ENCODE peak calls at places on chromosomes 1 and 21, in eight cellular contexts. F, H, K, G, I, S, N and R are unnamed samples.
A peak's percentile ranks its signal among the peaks of the same experiment; 100 is the strongest.

GRCh38 chr1:223114871-223115270 is 28.2 kb downstream of the TLR5 start:
- DNase-seq in S (no peak), H (no peak), N (no peak), I (no peak), F (no peak), G (no peak), K (no peak), R (no peak)

GRCh38 chr1:225746361-225747179 is 31.1 kb upstream of the SRP9 start:
- DNase-seq in I (peak; percentile 9), N (no peak), F (peak; percentile 90), K (peak; percentile 80), G (peak; percentile 55), S (peak; percentile 65), H (no peak), R (no peak)

GRCh38 chr1:108553910-108554309 is 6.0 kb upstream of the EEIG2 start:
- DNase-seq in F (no peak), N (no peak), K (no peak), I (no peak), H (no peak), G (no peak), S (no peak), R (no peak)

GRCh38 chr1:235069171-235069570 is 59.5 kb downstream of the TOMM20 start:
- DNase-seq in H (no peak), I (no peak), K (no peak), S (no peak), N (no peak), F (no peak), G (no peak), R (no peak)

GRCh38 chr1:220137006-220137794 is 43.3 kb downstream of the IARS2 start:
- DNase-seq in I (peak; percentile 33), F (no peak), H (no peak), K (no peak), N (no peak), S (no peak), G (no peak), R (no peak)

GRCh38 chr1:15885701-15886612 is 38.5 kb downstream of the SPEN start:
- DNase-seq in H (peak; percentile 92), F (peak; percentile 86), S (peak; percentile 71), N (peak; percentile 70), G (peak; percentile 98), K (peak; percentile 97), I (peak; percentile 85), R (peak; percentile 92)

GRCh38 chr1:32125313-32125712 is 17.5 kb downstream of the KPNA6 start:
- DNase-seq in K (no peak), G (no peak), N (no peak), I (no peak), H (no peak), S (no peak), F (no peak), R (no peak)

GRCh38 chr1:25810341-25811299 is 9.1 kb upstream of the MTFR1L start:
- DNase-seq in K (peak; percentile 80), G (peak; percentile 80), I (peak; percentile 87), N (peak; percentile 90), S (no peak), H (peak; percentile 77), F (peak; percentile 35), R (peak; percentile 65)

GRCh38 chr1:116483481-116484309 is 87.1 kb downstream of the CD58 start:
- DNase-seq in N (no peak), K (no peak), S (no peak), F (peak; percentile 5), G (no peak), H (no peak), I (no peak), R (no peak)

GRCh38 chr1:20574686-20575543 is 14.0 kb upstream of the CDA start:
- DNase-seq in N (peak; percentile 72), I (peak; percentile 81), H (peak; percentile 86), G (peak; percentile 73), S (no peak), K (peak; percentile 51), F (peak; percentile 75), R (peak; percentile 85)

GRCh38 chr1:32303997-32304622 is 12.2 kb downstream of the HDAC1 start:
- DNase-seq in G (no peak), H (no peak), I (no peak), S (no peak), K (no peak), N (no peak), F (peak; percentile 74), R (no peak)

GRCh38 chr1:17229379-17229778 is 19.5 kb upstream of the PADI3 start:
- DNase-seq in S (no peak), I (no peak), G (no peak), F (no peak), N (no peak), K (no peak), H (no peak), R (no peak)

GRCh38 chr1:110210604-110211502 is 739 bp downstream of the KCNC4 start:
- DNase-seq in N (peak; percentile 37), K (peak; percentile 60), G (peak; percentile 23), F (no peak), H (peak; percentile 72), S (no peak), I (peak; percentile 49), R (no peak)

GRCh38 chr1:2583331-2583791 is 3.2 kb upstream of the PRXL2B start:
- DNase-seq in H (no peak), S (no peak), N (no peak), I (no peak), K (no peak), F (no peak), G (no peak), R (no peak)

GRCh38 chr1:55402676-55403464 is 187.7 kb upstream of the USP24 start:
- DNase-seq in H (no peak), I (no peak), F (peak; percentile 73), K (no peak), S (no peak), G (no peak), N (no peak), R (no peak)

GRCh38 chr1:3271866-3272265 is 182.6 kb upstream of the ARHGEF16 start:
- DNase-seq in H (no peak), F (no peak), G (no peak), I (no peak), K (no peak), S (no peak), N (no peak), R (no peak)

GRCh38 chr21:36922861-36923260 is 43.6 kb downstream of the HLCS start:
- DNase-seq in N (no peak), F (no peak), H (no peak), K (no peak), G (no peak), I (no peak), S (no peak), R (no peak)

DNA sequence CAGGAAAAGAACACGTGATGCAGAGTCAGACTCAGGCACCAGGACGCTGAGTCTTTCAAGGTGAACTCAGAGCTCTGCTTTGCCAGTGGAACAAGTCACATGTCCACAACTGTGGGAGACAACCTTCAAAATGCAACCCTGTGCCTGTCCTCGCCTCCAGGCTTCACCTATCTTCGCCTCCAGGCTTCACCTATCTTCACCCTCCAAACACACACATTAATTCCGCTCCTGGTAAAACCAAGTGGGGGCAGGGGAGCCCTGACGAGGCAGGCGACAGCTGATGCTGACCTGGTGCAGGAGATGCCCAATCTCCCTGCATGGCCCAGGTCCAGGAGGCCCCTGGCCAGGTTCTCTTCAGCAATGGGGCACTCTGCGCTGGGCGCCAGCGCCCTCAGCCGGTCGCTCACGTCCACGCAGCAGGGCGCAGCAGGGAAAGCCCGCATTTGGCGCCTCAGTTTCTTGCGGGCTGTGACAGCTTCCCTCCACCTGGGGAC is 28.0 kb upstream of the LSS start:
- DNase-seq in S (no peak), I (no peak), G (no peak), N (no peak), K (no peak), H (no peak), F (no peak), R (no peak)
- TF ChIP-seq CTCF in S (no peak), I (no peak), G (no peak), N (no peak), K (no peak), H (no peak), F (no peak), R (no peak)

GRCh38 chr1:91374086-91374485 is 30.6 kb downstream of the HFM1 start:
- DNase-seq in H (no peak), G (no peak), F (no peak), K (no peak), N (no peak), I (no peak), S (no peak), R (no peak)
- TF ChIP-seq CTCF in H (no peak), G (no peak), F (no peak), K (no peak), N (no peak), I (no peak), S (no peak), R (no peak)

DNA sequence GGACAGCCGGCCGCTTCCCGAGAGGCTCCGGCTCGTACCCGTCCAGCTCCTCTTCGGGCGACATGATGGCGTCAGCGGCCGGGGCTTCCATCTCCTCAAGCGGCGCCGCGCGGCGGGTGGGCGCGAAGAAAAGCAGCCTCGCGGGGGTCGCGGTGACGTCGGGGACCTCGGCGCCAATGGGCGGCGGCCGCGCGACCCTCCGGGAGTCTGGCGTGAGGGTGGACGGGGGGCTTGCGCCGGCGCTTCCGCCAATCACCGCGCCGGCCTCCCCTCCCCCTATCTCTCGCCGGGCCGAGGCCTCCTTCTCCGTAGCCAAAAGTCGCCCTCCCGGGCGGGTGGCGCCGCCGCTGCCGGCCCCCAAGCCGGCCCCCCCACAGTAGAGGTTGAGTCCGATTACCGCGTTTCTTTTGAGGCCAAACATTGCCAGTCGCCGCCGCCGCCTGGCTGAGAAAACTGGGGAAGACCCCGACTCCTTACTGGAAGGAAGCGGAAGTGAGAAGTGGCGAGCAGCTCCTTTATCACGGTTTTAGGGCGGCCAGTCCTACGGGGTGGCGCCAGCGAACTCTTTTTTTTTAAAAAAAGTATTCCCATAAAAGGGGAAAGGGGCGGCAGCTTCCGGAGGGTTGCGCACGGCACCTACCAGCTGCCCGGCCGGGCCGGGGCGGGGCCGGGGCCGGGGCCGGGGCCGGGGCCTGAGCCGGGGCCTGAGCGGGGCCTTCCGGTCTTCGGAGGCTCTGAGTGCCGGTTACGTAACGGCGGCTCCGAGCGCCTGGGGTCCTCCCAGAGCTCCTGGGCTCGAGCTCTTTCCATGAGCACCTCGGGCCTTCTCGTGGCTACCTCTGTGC is at the start of gene MCL1:
- DNase-seq in G (peak; percentile 86), K (peak; percentile 93), N (peak; percentile 81), S (peak; percentile 90), F (peak; percentile 96), I (peak; percentile 86), H (peak; percentile 96), R (no peak)
- TF ChIP-seq CTCF in G (peak; percentile 63), K (no peak), N (no peak), S (no peak), F (peak; percentile 16), I (no peak), H (no peak), R (no peak)

DNA sequence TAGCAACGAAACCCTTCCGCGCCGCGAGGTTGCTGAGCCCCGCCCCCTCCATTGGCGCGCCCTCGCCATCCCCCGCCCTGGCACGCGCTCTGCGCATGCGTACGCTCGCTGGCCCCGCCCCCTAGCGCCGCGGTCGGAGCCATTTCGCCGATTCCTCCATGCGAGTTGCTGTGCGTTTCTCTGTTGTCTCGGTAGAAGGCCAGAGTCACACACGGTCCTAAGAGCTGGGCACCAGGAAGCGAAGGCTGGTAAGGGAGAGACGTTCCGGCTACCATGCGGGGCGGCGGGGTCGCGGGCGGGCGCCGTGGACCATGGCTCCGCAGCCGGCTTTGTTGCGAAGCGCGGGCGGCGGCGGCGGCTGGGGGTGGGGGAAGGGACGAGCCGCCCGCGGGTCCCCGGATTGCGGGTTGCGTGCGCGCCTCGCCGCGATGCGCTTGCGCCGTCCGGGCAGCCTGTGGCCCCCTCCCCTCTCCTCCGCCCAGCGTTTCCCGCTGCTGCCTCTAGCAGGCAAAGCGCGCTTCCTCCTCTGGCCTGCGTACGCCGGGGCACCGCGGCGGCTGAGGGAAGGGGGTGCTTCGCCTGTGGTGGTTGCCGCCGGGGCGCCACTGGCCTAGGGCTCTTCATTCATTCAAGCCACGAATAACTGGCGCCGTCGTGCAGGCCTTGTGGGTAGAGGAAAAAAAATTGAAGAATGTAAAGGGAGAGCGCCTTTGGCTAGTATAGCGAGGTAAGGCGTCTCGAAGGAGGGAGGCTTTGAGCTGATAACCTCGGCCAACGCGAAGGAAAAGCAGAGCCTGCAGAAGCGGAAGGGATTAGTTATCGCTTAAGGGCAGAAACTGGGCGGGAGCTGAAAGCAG is at the start of gene DHX9:
- DNase-seq in S (no peak), I (peak; percentile 97), K (peak; percentile 95), G (peak; percentile 90), N (peak; percentile 96), F (peak; percentile 85), H (peak; percentile 95), R (peak; percentile 91)
- TF ChIP-seq CTCF in S (peak; percentile 17), I (no peak), K (no peak), G (peak; percentile 54), N (peak; percentile 38), F (peak; percentile 26), H (peak; percentile 6), R (no peak)